ENCODE peak calls at places on chromosome 9, in ten cellular contexts. B is heart left ventricle; V is mucosa of gallbladder; G is H1; D is effector memory CD4-positive, alpha-beta T cell; E is tibial nerve; Y is GM23248; W is stimulated activated CD8-positive, alpha-beta memory T cell treated with anti-CD3 and anti-CD28 coated beads, Interleukin-2, amount 100 ng/mL, for 48 hours; Z is iPS-NIHi11; I is AG10803. R is an unnamed sample.

GRCh38 chr9:88706193-88707112 is 171.5 kb downstream of the NXNL2 start:
- DNase-seq in Z (peak), D (no peak), I (no peak), Y (peak), G (no peak), W (no peak), B (no peak), E (no peak), V (no peak), R (no peak)

GRCh38 chr9:124050955-124051354 is 39.4 kb downstream of the LHX2 start:
- DNase-seq in G (no peak), B (no peak), D (no peak), Y (no peak), Z (no peak), V (no peak), W (no peak), I (no peak), E (no peak), R (no peak)

GRCh38 chr9:98654247-98654646 is 54.5 kb downstream of the GABBR2 start:
- DNase-seq in E (no peak), V (no peak), B (no peak), Y (peak), D (no peak), G (no peak), W (no peak), I (peak), Z (no peak), R (no peak)

GRCh38 chr9:133950206-133950915 is 41.8 kb downstream of the VAV2 start:
- DNase-seq in B (peak), W (no peak), I (peak), Z (no peak), V (no peak), D (no peak), E (no peak), G (no peak), Y (peak), R (no peak)

GRCh38 chr9:91847576-91847975 is 102.5 kb downstream of the ROR2 start:
- DNase-seq in V (peak), E (no peak), G (no peak), Z (no peak), Y (peak), B (no peak), D (no peak), W (no peak), I (peak), R (no peak)

GRCh38 chr9:128011071-128011817 is 30.5 kb upstream of the EEIG1 start:
- DNase-seq in W (no peak), B (peak), G (no peak), D (no peak), Z (no peak), V (no peak), I (no peak), Y (no peak), E (no peak), R (no peak)

GRCh38 chr9:28166179-28166578 is 592.9 kb upstream of the C9orf72 start:
- DNase-seq in E (no peak), D (no peak), B (no peak), Y (no peak), I (no peak), V (no peak), Z (no peak), G (no peak), W (no peak), R (no peak)

GRCh38 chr9:125025584-125025983 is 84.7 kb upstream of the GOLGA1 start:
- DNase-seq in I (peak), E (no peak), B (no peak), D (no peak), G (no peak), V (no peak), W (no peak), Z (no peak), Y (no peak), R (no peak)

GRCh38 chr9:89046832-89047231 is 55.6 kb downstream of the S1PR3 start:
- DNase-seq in E (no peak), G (no peak), W (no peak), Y (peak), I (peak), D (no peak), V (no peak), Z (no peak), B (no peak), R (no peak)

GRCh38 chr9:94011134-94011533 is 56.0 kb upstream of the BARX1 start:
- DNase-seq in D (no peak), W (no peak), Z (no peak), V (no peak), E (no peak), I (peak), B (no peak), Y (peak), G (no peak), R (no peak)

GRCh38 chr9:81801190-81801589 is 111.8 kb upstream of the TLE1 start:
- DNase-seq in G (no peak), D (no peak), Y (peak), E (no peak), B (no peak), W (no peak), V (no peak), I (peak), Z (no peak), R (no peak)

GRCh38 chr9:120510816-120511215 is 69.2 kb downstream of the CDK5RAP2 start:
- DNase-seq in B (no peak), V (no peak), I (no peak), W (no peak), E (no peak), Y (no peak), D (no peak), Z (no peak), G (no peak), R (no peak)

GRCh38 chr9:124285903-124286291 is 28.1 kb downstream of the NEK6 start:
- DNase-seq in E (peak), D (no peak), B (peak), G (no peak), Y (peak), W (peak), I (peak), Z (no peak), V (peak), R (peak)

GRCh38 chr9:100087218-100087617 is 11.6 kb downstream of the ERP44 start:
- DNase-seq in E (no peak), B (no peak), I (peak), Z (no peak), D (peak), Y (no peak), G (no peak), V (no peak), W (no peak), R (no peak)

GRCh38 chr9:117763314-117763713 is 59.1 kb downstream of the TLR4 start:
- DNase-seq in W (no peak), Y (peak), B (no peak), D (no peak), I (peak), V (no peak), E (no peak), G (no peak), Z (no peak), R (no peak)

GRCh38 chr9:35599763-35600604 is 5.1 kb upstream of the TESK1 start:
- DNase-seq in V (no peak), G (no peak), Z (no peak), B (no peak), I (no peak), D (no peak), E (no peak), Y (peak), W (no peak), R (no peak)

GRCh38 chr9:133818444-133818843 is 80.3 kb upstream of the SARDH start:
- DNase-seq in D (no peak), V (no peak), B (no peak), I (peak), G (no peak), W (no peak), Z (no peak), E (no peak), Y (peak), R (no peak)

GRCh38 chr9:133273098-133273497 is 1.9 kb downstream of the ABO start:
- DNase-seq in Y (no peak), W (no peak), Z (no peak), G (no peak), E (no peak), I (no peak), V (no peak), D (no peak), B (no peak), R (no peak)

GRCh38 chr9:4086119-4087088 is 213.5 kb downstream of the GLIS3 start:
- DNase-seq in Y (no peak), Z (no peak), V (no peak), G (no peak), D (no peak), I (no peak), E (no peak), B (peak), W (no peak), R (no peak)

GRCh38 chr9:136886610-136887597 is 588 bp downstream of the TRAF2 start:
- DNase-seq in I (no peak), D (peak), E (no peak), W (no peak), Z (peak), Y (peak), B (no peak), G (no peak), V (no peak), R (no peak)

R was measured in sigmoid colon.